ENCODE peak calls at places on chromosomes 12 and 14, in four cellular contexts. B is NB4; D is heart left ventricle; V is CD8-positive, alpha-beta T cell. X is an unnamed sample.

GRCh38 chr12:52667509-52667908 is 12.7 kb downstream of the KRT1 start:
- DNase-seq in V (no peak), D (no peak), B (no peak), X (no peak)

GRCh38 chr12:105109465-105110212 is 2.1 kb downstream of the WASHC4 start:
- DNase-seq in B (peak), V (no peak), D (no peak), X (peak)

GRCh38 chr12:48061943-48062719 is 43.7 kb downstream of the SENP1 start:
- DNase-seq in V (no peak), B (no peak), D (no peak), X (no peak)

GRCh38 chr14:105375635-105376057 is 22.7 kb upstream of the TEX22 start:
- DNase-seq in D (no peak), V (no peak), B (peak), X (no peak)

GRCh38 chr12:91053951-91054715 is 3.7 kb downstream of the KERA start:
- DNase-seq in D (peak), B (no peak), V (no peak), X (no peak)

GRCh38 chr14:64786296-64787149 is 82.3 kb downstream of the PLEKHG3 start:
- DNase-seq in D (no peak), V (no peak), B (no peak), X (no peak)

GRCh38 chr14:93045211-93045674 is 70.5 kb downstream of the ITPK1 start:
- DNase-seq in B (no peak), D (no peak), V (no peak), X (no peak)

GRCh38 chr12:123119808-123120207 is 31.1 kb downstream of the PITPNM2 start:
- DNase-seq in D (no peak), B (no peak), V (no peak), X (peak)

GRCh38 chr14:87434011-87434410 is 559.0 kb downstream of the GALC start:
- DNase-seq in B (no peak), V (no peak), D (no peak), X (no peak)

GRCh38 chr14:93107383-93107782 is 8.3 kb downstream of the ITPK1 start:
- DNase-seq in B (no peak), V (no peak), D (no peak), X (no peak)

GRCh38 chr14:60656755-60657608 is 7.7 kb upstream of the SIX1 start:
- DNase-seq in B (peak), V (no peak), D (no peak), X (peak)

GRCh38 chr14:65287264-65288131 is 125.0 kb upstream of the FUT8 start:
- DNase-seq in D (no peak), B (peak), V (peak), X (peak)

GRCh38 chr14:56219666-56220413 is 101.6 kb downstream of the PELI2 start:
- DNase-seq in D (no peak), B (no peak), V (no peak), X (no peak)

GRCh38 chr12:13135336-13136178 is 32.1 kb upstream of the GSG1 start:
- DNase-seq in D (no peak), B (no peak), V (no peak), X (no peak)

GRCh38 chr12:124759841-124760508 is 103.7 kb downstream of the SCARB1 start:
- DNase-seq in B (no peak), D (no peak), V (no peak), X (no peak)

GRCh38 chr14:104161601-104162367 is 23.4 kb downstream of the KIF26A start:
- DNase-seq in V (no peak), B (no peak), D (no peak), X (no peak)

GRCh38 chr14:96167224-96168148 is 37.2 kb upstream of the BDKRB2 start:
- DNase-seq in B (no peak), D (no peak), V (peak), X (no peak)

GRCh38 chr12:101697197-101697929 is at the start of gene CHPT1:
- DNase-seq in B (peak), V (peak), D (peak), X (peak)

GRCh38 chr12:104411826-104412626 is 44.7 kb upstream of the CHST11 start:
- DNase-seq in D (no peak), B (no peak), V (no peak), X (no peak)

GRCh38 chr14:64417042-64417770 is 29.1 kb downstream of the MTHFD1 start:
- DNase-seq in D (no peak), B (no peak), V (no peak), X (no peak)

GRCh38 chr12:93742086-93742934 is 65.1 kb downstream of the CRADD start:
- DNase-seq in V (peak), B (peak), D (peak), X (peak)

GRCh38 chr14:78606111-78606510 is 435.9 kb downstream of the NRXN3 start:
- DNase-seq in B (no peak), D (no peak), V (no peak), X (no peak)

GRCh38 chr14:41986726-41987125 is 380.1 kb downstream of the LRFN5 start:
- DNase-seq in D (no peak), V (no peak), B (no peak), X (no peak)

GRCh38 chr12:47781479-47782371 is 8.7 kb downstream of the SLC48A1 start:
- DNase-seq in B (no peak), D (no peak), V (no peak), X (no peak)

GRCh38 chr14:92610849-92611271 is 97.3 kb downstream of the RIN3 start:
- DNase-seq in B (no peak), D (no peak), V (no peak), X (no peak)

GRCh38 chr12:75774309-75775052 is 257.1 kb downstream of the PHLDA1 start:
- DNase-seq in D (no peak), V (no peak), B (no peak), X (no peak)

GRCh38 chr12:19482036-19482435 is 42.7 kb downstream of the AEBP2 start:
- DNase-seq in V (no peak), D (no peak), B (no peak), X (no peak)

GRCh38 chr14:88166616-88167015 is 156.5 kb downstream of the KCNK10 start:
- DNase-seq in V (no peak), B (no peak), D (no peak), X (no peak)

GRCh38 chr14:37597538-37598084 is 2.2 kb downstream of the TTC6 start:
- DNase-seq in D (no peak), V (no peak), B (no peak), X (no peak)

GRCh38 chr14:51680031-51680430 is 28.3 kb downstream of the FRMD6 start:
- DNase-seq in V (no peak), D (no peak), B (no peak), X (no peak)

GRCh38 chr14:63204407-63205280 is at the start of gene RHOJ:
- DNase-seq in B (no peak), V (no peak), D (peak), X (no peak)

GRCh38 chr14:97634786-97635185 is 837.6 kb downstream of the VRK1 start:
- DNase-seq in B (no peak), V (no peak), D (no peak), X (no peak)

GRCh38 chr14:69107407-69108003 is 45.4 kb downstream of the DCAF5 start:
- DNase-seq in B (peak), V (peak), D (peak), X (no peak)

GRCh38 chr12:15608931-15609330 is 180.3 kb downstream of the EPS8 start:
- DNase-seq in V (no peak), B (no peak), D (no peak), X (no peak)

GRCh38 chr12:48454675-48455074 is 17.7 kb upstream of the ANP32D start:
- DNase-seq in V (no peak), D (no peak), B (peak), X (no peak)

GRCh38 chr14:39673141-39674133 is 241.2 kb upstream of the FBXO33 start:
- DNase-seq in B (no peak), D (no peak), V (no peak), X (no peak)

GRCh38 chr12:12097821-12098688 is 27.3 kb downstream of the BCL2L14 start:
- DNase-seq in D (no peak), V (no peak), B (no peak), X (no peak)
- TF ChIP-seq CTCF in D (no peak), V (no peak), B (no peak), X (no peak)

GRCh38 chr12:6919588-6919987 is 5.2 kb downstream of the ENO2 start:
- DNase-seq in V (no peak), B (peak), D (no peak), X (no peak)
- TF ChIP-seq CTCF in V (no peak), B (peak), D (no peak), X (no peak)

DNA sequence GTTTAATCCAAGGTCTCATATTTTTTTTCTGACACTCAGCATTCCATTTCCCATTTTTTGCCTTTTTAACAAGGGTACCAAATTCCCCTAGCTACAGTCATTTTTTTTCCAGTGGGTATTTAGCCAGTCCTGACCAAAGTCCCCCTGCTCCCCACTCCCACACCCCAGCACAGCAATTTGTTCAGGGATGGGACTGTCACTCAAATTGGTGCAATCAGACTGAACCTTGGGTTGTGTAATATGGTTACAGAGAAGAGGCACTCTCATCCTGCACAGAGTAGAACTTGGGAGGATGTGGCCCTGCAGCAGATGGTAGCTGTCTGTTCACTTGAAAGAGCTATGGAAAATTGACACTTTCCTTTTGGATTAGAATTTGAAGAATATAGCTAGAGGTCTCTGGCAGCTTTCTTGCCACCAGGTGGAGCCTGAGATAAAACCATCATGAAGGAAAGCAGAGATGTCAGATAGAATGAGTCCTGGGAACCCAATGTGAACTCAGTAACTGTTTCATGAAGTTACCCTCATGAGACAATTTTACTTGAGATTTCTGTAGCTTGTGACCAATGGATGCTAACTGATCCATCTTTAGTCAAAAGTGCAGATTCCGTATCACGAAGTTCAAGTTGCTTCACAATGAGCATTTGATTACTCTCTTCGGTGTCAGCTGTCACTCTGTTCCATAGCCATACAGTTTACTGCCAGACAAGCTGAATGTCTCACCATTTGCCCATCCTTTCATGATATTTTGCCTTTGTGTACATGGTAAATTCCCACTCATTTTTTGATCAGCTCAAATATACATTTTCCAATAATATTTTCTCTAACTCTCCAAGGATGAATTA is 394.0 kb upstream of the SYT1 start:
- DNase-seq in B (peak), V (no peak), D (no peak), X (no peak)
- TF ChIP-seq CTCF in B (peak), V (no peak), D (no peak), X (no peak)

DNA sequence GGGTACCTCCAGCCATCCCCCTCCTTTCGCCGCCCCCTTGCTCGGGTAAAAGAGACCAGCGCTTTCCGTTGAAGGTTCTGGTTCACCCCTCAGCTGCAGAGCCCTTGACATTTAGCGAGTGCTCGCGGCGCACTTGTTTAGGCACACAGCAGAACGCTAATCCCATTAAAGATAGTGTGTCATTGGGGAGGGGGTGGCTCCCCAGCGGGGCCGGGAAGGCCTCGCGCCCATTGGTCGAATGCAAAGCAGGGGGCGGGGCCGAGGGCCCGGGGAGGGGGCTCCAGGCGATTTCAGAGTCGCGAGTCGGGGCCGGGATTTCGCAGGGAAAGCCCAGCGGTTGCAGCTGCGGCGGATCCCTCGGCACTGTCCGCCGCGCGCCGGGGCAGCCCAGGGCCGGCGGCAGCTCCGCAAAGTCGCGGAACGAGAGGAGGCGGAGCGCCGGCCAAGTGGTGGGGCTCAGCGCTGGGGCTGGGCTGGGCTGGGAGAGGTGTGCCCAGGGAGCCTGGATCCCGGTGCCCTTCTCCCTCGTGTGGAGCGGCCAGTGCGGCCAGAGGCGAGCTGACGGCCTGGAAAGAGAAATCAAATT is 122.9 kb downstream of the TSPAN9 start:
- DNase-seq in D (peak), B (no peak), V (no peak), X (no peak)
- TF ChIP-seq CTCF in D (no peak), B (no peak), V (no peak), X (no peak)

X was measured in activated B cell treated with CpG ODN at 0.5 μM for 24 hours.